ENCODE peak calls at places on chromosomes 5 and 9, in nine cellular contexts. W is NCI-H524, H is cardiac muscle cell, U is body of pancreas, Z is astrocyte of the hippocampus, Q is HTR-8/SVneo, C is OCI-LY7, N is cerebellar cortex, G is T follicular helper cell. J is an unnamed sample.

GRCh38 chr9:123484130-123484529 is 128.1 kb downstream of the CRB2 start:
- DNase-seq in W (no peak), H (no peak), U (no peak), Z (no peak), Q (no peak), C (no peak), N (no peak), G (no peak), J (no peak)

GRCh38 chr5:147453901-147454814 is 55.7 kb downstream of the DPYSL3 start:
- DNase-seq in W (peak), H (peak), U (peak), Z (peak), Q (peak), C (peak), N (peak), G (peak), J (peak)

GRCh38 chr9:134728801-134729495 is 87.3 kb downstream of the COL5A1 start:
- DNase-seq in W (no peak), H (no peak), U (no peak), Z (no peak), Q (no peak), C (no peak), N (no peak), G (no peak), J (no peak)

GRCh38 chr9:118362123-118362522 is 657.9 kb downstream of the TLR4 start:
- DNase-seq in W (no peak), H (no peak), U (no peak), Z (peak), Q (peak), C (no peak), N (no peak), G (no peak), J (no peak)

GRCh38 chr9:6459718-6460117 is 46.7 kb downstream of the UHRF2 start:
- DNase-seq in W (no peak), H (no peak), U (no peak), Z (no peak), Q (no peak), C (no peak), N (no peak), G (no peak), J (no peak)

GRCh38 chr5:2755371-2755715 is 3.9 kb upstream of the IRX2 start:
- DNase-seq in W (no peak), H (no peak), U (no peak), Z (no peak), Q (no peak), C (no peak), N (no peak), G (no peak), J (no peak)

GRCh38 chr5:146048994-146049703 is 56.2 kb downstream of the PLAC8L1 start:
- DNase-seq in W (no peak), H (peak), U (peak), Z (peak), Q (peak), C (peak), N (peak), G (no peak), J (peak)

GRCh38 chr9:20980713-20981481 is 50.5 kb downstream of the HACD4 start:
- DNase-seq in W (no peak), H (no peak), U (no peak), Z (peak), Q (no peak), C (peak), N (peak), G (no peak), J (no peak)

GRCh38 chr9:37452611-37453010 is 12.6 kb downstream of the ZBTB5 start:
- DNase-seq in W (peak), H (no peak), U (no peak), Z (no peak), Q (no peak), C (no peak), N (no peak), G (no peak), J (no peak)

GRCh38 chr9:93676310-93677054 is 100.1 kb downstream of the PHF2 start:
- DNase-seq in W (no peak), H (no peak), U (peak), Z (no peak), Q (no peak), C (no peak), N (no peak), G (no peak), J (no peak)

GRCh38 chr9:91536211-91536691 is 112.6 kb upstream of the NFIL3 start:
- DNase-seq in W (no peak), H (no peak), U (no peak), Z (peak), Q (peak), C (no peak), N (no peak), G (no peak), J (no peak)

GRCh38 chr9:125133403-125134316 is 9.7 kb downstream of the SCAI start:
- DNase-seq in W (no peak), H (no peak), U (no peak), Z (no peak), Q (no peak), C (no peak), N (no peak), G (no peak), J (no peak)

GRCh38 chr9:134061019-134061687 is 6.7 kb downstream of the BRD3 start:
- DNase-seq in W (no peak), H (no peak), U (no peak), Z (no peak), Q (no peak), C (no peak), N (no peak), G (no peak), J (no peak)

GRCh38 chr5:141560141-141560540 is 58.7 kb downstream of the DIAPH1 start:
- DNase-seq in W (peak), H (peak), U (peak), Z (peak), Q (no peak), C (no peak), N (peak), G (no peak), J (peak)

GRCh38 chr5:179154991-179155955 is 95.1 kb downstream of the ZNF354C start:
- DNase-seq in W (peak), H (no peak), U (peak), Z (no peak), Q (no peak), C (peak), N (no peak), G (no peak), J (no peak)